ENCODE peak calls at places on chromosomes 7 and 10, in four cellular contexts. D is HepG2, R is A549, G is K562. C is an unnamed sample.

GRCh38 chr10:29728541-29729049 is 93.8 kb upstream of the SVIL start:
- DNase-seq in D (no peak), R (no peak), G (no peak), C (no peak)

GRCh38 chr7:108051449-108051848 is 48.5 kb upstream of the LAMB1 start:
- DNase-seq in D (no peak), R (no peak), G (no peak), C (no peak)

GRCh38 chr7:45402480-45403218 is 171.5 kb upstream of the ADCY1 start:
- DNase-seq in D (no peak), R (no peak), G (no peak), C (no peak)

GRCh38 chr7:94301024-94301588 is 93.6 kb upstream of the COL1A2 start:
- DNase-seq in D (peak), R (peak), G (peak), C (peak)

GRCh38 chr10:98269435-98269912 is 1.5 kb upstream of the LOXL4 start:
- DNase-seq in D (peak), R (peak), G (no peak), C (no peak)

GRCh38 chr7:19215421-19215820 is 70.2 kb upstream of the FERD3L start:
- DNase-seq in D (no peak), R (no peak), G (no peak), C (no peak)

GRCh38 chr7:118080947-118081346 is 103.0 kb upstream of the LSM8 start:
- DNase-seq in D (no peak), R (peak), G (peak), C (peak)

GRCh38 chr7:108618056-108618455 is 48.4 kb downstream of the DNAJB9 start:
- DNase-seq in D (no peak), R (no peak), G (no peak), C (no peak)

GRCh38 chr7:116726149-116726548 is 54.2 kb downstream of the MET start:
- DNase-seq in D (no peak), R (no peak), G (peak), C (no peak)

DNA sequence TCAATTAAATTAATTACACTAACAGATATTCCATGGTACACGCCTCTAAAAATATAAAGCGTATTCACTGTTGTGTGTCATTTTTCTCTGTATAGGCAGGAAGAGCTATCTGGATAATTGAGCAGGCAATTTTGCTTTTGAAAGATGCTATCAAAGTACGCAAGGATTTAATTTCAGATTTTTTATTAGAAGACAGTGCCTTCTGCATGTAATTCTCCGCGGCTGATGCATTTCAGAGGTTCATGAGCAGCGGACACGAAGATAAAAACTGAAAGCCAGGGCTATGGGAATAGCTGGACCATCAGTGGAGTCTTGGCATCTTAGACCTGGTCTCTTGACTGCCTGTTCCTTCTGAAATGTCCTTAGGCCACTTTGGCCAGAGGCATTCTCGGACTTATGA is 35.7 kb upstream of the SDK1 start:
- DNase-seq in D (no peak), R (no peak), G (no peak), C (no peak)
- TF ChIP-seq NR3C1 in D (no peak), R (no peak), G (no peak), C (no peak)

DNA sequence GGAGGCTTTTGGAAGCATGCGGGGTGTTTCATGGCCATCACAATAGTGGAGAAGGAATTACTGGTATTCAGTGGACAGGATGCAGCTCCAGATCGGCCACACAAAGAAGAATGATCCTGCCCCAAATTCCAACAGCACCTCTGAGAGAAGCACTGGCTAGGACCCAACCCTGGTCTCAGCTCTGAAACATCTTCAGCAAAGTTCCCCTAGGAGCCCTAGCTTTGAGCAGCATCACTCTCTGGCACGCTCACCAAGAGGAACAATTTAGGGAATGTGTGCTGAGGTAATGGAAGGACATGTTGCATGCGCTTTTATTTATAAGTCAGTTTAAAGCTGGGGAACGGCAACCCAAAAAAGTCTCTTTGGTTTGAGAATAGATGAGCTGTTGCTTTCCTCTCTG is 5.5 kb upstream of the OPN1SW start:
- DNase-seq in D (no peak), R (no peak), G (no peak), C (no peak)
- TF ChIP-seq NR3C1 in D (no peak), R (no peak), G (no peak), C (no peak)

GRCh38 chr7:156459067-156459466 is 181.5 kb upstream of the RNF32 start:
- DNase-seq in D (no peak), R (no peak), G (no peak), C (no peak)

GRCh38 chr7:156459582-156459981 is 181.0 kb upstream of the RNF32 start:
- DNase-seq in D (no peak), R (no peak), G (no peak), C (no peak)

GRCh38 chr7:156463280-156463679 is 177.3 kb upstream of the RNF32 start:
- DNase-seq in D (no peak), R (no peak), G (no peak), C (no peak)

GRCh38 chr7:156461881-156462665 is 178.5 kb upstream of the RNF32 start:
- DNase-seq in D (no peak), R (no peak), G (no peak), C (no peak)

GRCh38 chr7:156460861-156461632 is 179.5 kb upstream of the RNF32 start:
- DNase-seq in D (peak), R (no peak), G (no peak), C (no peak)
- TF ChIP-seq NR3C1 in D (no peak), R (no peak), G (no peak), C (no peak)

GRCh38 chr7:55100172-55100961 is 81.5 kb downstream of the EGFR start:
- DNase-seq in D (no peak), R (no peak), G (no peak), C (no peak)
- TF ChIP-seq NR3C1 in D (no peak), R (no peak), G (no peak), C (no peak)

DNA sequence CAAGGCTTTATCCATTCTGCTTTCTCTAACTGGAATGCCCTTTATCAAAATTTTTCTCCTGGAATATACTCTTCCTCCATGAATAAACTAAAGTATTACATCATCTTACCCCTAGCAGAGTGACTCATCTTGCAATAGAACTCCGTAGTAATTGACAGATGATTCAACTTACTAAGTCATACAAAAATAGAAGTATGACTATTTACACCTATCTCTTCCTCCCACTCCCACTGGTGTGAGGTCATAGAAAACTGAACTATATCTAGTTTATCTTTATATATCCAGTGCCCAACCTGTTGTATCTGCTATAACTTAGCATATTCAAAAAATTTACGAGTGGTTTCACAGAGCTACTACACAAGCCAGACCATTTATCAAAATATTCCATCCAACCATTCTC is 26.1 kb downstream of the ABCB1 start:
- DNase-seq in D (peak), R (no peak), G (no peak), C (no peak)
- TF ChIP-seq NR3C1 in D (no peak), R (no peak), G (no peak), C (no peak)

GRCh38 chr7:150668472-150668911 is 17.0 kb upstream of the GIMAP2 start:
- DNase-seq in D (no peak), R (no peak), G (no peak), C (no peak)

GRCh38 chr7:150663802-150664494 is 21.6 kb upstream of the GIMAP2 start:
- DNase-seq in D (no peak), R (no peak), G (no peak), C (no peak)

GRCh38 chr7:150665882-150666281 is 19.6 kb upstream of the GIMAP2 start:
- DNase-seq in D (no peak), R (no peak), G (no peak), C (no peak)

GRCh38 chr7:150666412-150666811 is 19.1 kb upstream of the GIMAP2 start:
- DNase-seq in D (no peak), R (no peak), G (no peak), C (no peak)

DNA sequence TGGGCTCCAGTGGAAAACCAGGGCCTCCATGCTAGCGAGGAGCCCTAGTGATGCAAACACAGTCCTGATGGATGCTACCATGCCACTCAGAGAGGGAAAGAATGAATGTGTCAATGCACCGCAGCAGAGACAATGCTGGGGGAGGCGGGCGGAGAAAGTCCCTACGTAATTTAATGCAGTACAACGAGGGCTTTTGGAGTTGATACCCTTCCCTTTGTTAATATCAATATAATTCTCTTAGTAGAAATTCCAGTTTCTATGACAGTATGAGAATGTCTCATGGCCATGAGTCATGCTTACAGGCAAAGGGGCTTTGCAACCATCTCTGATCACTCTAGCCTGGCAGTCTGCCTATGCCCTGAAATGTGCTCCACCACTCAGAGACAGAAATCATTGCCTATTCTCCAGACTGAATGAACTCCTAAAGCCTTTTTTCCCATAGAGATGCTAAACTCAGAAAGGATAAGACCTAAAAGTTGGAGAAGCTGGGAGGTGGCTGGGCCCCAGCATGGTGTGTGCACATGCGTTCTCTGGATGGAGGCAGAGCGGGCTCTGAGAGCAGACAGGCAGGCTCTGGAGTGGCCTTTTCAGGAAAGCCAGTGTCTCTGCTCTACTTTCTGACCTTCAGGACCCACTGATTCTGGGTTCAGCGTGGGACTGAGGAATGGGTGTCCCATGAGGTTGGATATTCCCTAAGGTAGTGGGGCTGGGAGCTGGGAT is 20.3 kb upstream of the GIMAP2 start:
- DNase-seq in D (no peak), R (no peak), G (no peak), C (no peak)
- TF ChIP-seq NR3C1 in D (no peak), R (no peak), G (no peak), C (no peak)

C was measured in WTC11.